ENCODE peak calls at places on chromosomes 2 and 18, in nine cellular contexts. A is body of pancreas, W is OCI-LY7, G is IMR-90, M is WERI-Rb-1, R is HFF-Myc, L is brain microvascular endothelial cell, T is pancreas, Q is dorsolateral prefrontal cortex. Y is an unnamed sample.

GRCh38 chr2:31440764-31441163 is 26.2 kb upstream of the XDH start:
- DNase-seq in T (no peak), G (peak), L (peak), M (no peak), W (no peak), R (peak), Q (no peak), A (no peak), Y (peak)

GRCh38 chr18:75344161-75344560 is 83.3 kb downstream of the SMIM21 start:
- DNase-seq in M (no peak), R (no peak), L (no peak), W (no peak), T (no peak), Q (no peak), A (no peak), G (no peak), Y (no peak)

GRCh38 chr2:189803431-189803830 is 19.2 kb downstream of the PMS1 start:
- DNase-seq in Q (no peak), G (no peak), T (no peak), R (no peak), M (no peak), A (no peak), L (no peak), W (no peak), Y (no peak)

GRCh38 chr2:85588218-85589044 is 4.2 kb downstream of the VAMP5 start:
- DNase-seq in W (no peak), L (no peak), G (no peak), T (no peak), A (no peak), M (no peak), Q (no peak), R (no peak), Y (no peak)

GRCh38 chr2:159615936-159616733 is at the start of gene BAZ2B:
- DNase-seq in T (peak), W (no peak), R (no peak), Q (no peak), L (peak), A (peak), M (peak), G (peak), Y (peak)

GRCh38 chr18:61785588-61785987 is 107.2 kb downstream of the RNF152 start:
- DNase-seq in A (no peak), T (no peak), W (no peak), M (no peak), G (no peak), Q (no peak), R (no peak), L (no peak), Y (no peak)

GRCh38 chr18:64982414-64983096 is 768.3 kb upstream of the CDH7 start:
- DNase-seq in L (no peak), Q (no peak), M (no peak), W (no peak), T (no peak), R (no peak), A (no peak), G (no peak), Y (no peak)

GRCh38 chr2:78979380-78980238 is 45.9 kb upstream of the REG3G start:
- DNase-seq in A (peak), T (peak), G (no peak), W (peak), L (no peak), Q (peak), R (no peak), M (peak), Y (no peak)

GRCh38 chr2:30784682-30785081 is 22.6 kb downstream of the CAPN13 start:
- DNase-seq in Q (no peak), T (no peak), R (no peak), M (no peak), W (no peak), A (no peak), G (no peak), L (no peak), Y (no peak)

GRCh38 chr2:81194176-81194575 is 889.6 kb upstream of the LRRTM1 start:
- DNase-seq in W (no peak), G (no peak), A (no peak), M (no peak), T (peak), R (no peak), Q (peak), L (no peak), Y (no peak)

GRCh38 chr18:48022531-48023330 is 92.3 kb upstream of the SMAD2 start:
- DNase-seq in W (peak), A (peak), T (no peak), Q (no peak), L (peak), M (peak), G (peak), R (no peak), Y (peak)

GRCh38 chr2:32228181-32228580 is 36.5 kb downstream of the NLRC4 start:
- DNase-seq in W (no peak), A (no peak), G (no peak), Q (no peak), T (no peak), M (no peak), L (no peak), R (no peak), Y (no peak)

GRCh38 chr2:36834203-36834602 is 132.1 kb downstream of the STRN start:
- DNase-seq in L (no peak), A (no peak), M (no peak), W (no peak), T (no peak), G (no peak), R (no peak), Q (no peak), Y (no peak)

GRCh38 chr2:48356701-48357322 is 173.1 kb upstream of the STON1 start:
- DNase-seq in T (no peak), G (peak), L (peak), W (peak), Q (no peak), R (peak), A (no peak), M (no peak), Y (no peak)

GRCh38 chr2:213066445-213066746 is 85.0 kb downstream of the IKZF2 start:
- DNase-seq in G (no peak), W (no peak), T (no peak), L (no peak), M (no peak), Q (no peak), R (no peak), A (no peak), Y (no peak)
- H3K4me3 ChIP-seq in G (no peak), W (no peak), T (peak), L (no peak), M (peak), Q (no peak), R (no peak), A (no peak), Y (peak)

GRCh38 chr2:215970425-215970824 is 42.9 kb downstream of the MREG start:
- DNase-seq in M (no peak), W (no peak), R (no peak), L (peak), Q (no peak), G (peak), T (no peak), A (no peak), Y (no peak)

GRCh38 chr2:215969131-215969841 is 44.1 kb downstream of the MREG start:
- DNase-seq in W (no peak), M (no peak), L (no peak), G (no peak), T (no peak), A (no peak), Q (no peak), R (no peak), Y (no peak)

GRCh38 chr2:215973111-215973792 is 40.1 kb downstream of the MREG start:
- DNase-seq in Q (no peak), W (no peak), R (no peak), G (no peak), A (no peak), M (no peak), T (no peak), L (no peak), Y (no peak)

GRCh38 chr2:215973954-215974699 is 39.2 kb downstream of the MREG start:
- DNase-seq in G (no peak), T (no peak), A (no peak), R (no peak), Q (no peak), M (no peak), L (no peak), W (no peak), Y (no peak)

DNA sequence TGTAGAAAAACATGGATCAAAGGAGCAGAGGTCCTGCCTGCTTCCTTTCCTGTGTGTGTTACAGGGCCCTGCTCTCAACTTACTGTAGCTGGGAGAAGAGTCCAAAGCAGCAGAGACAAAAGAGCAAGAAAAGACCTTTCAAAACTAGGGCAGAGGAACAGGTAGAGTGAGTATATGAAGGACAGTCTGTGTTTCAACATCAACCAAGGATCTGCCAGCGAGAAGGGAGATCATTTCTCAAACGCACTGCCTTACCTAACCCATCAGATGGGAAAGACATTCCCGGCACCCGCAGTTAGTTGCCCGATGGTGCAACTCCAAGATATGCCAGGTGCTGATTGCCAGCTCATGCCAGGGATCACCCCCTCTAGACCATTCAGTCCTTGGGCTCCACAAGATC is 41.7 kb downstream of the MREG start:
- DNase-seq in A (no peak), T (no peak), W (no peak), Q (no peak), M (no peak), L (no peak), R (no peak), G (no peak), Y (no peak)
- H3K4me3 ChIP-seq in A (no peak), T (no peak), W (no peak), Q (no peak), M (no peak), L (no peak), R (no peak), G (no peak), Y (no peak)

DNA sequence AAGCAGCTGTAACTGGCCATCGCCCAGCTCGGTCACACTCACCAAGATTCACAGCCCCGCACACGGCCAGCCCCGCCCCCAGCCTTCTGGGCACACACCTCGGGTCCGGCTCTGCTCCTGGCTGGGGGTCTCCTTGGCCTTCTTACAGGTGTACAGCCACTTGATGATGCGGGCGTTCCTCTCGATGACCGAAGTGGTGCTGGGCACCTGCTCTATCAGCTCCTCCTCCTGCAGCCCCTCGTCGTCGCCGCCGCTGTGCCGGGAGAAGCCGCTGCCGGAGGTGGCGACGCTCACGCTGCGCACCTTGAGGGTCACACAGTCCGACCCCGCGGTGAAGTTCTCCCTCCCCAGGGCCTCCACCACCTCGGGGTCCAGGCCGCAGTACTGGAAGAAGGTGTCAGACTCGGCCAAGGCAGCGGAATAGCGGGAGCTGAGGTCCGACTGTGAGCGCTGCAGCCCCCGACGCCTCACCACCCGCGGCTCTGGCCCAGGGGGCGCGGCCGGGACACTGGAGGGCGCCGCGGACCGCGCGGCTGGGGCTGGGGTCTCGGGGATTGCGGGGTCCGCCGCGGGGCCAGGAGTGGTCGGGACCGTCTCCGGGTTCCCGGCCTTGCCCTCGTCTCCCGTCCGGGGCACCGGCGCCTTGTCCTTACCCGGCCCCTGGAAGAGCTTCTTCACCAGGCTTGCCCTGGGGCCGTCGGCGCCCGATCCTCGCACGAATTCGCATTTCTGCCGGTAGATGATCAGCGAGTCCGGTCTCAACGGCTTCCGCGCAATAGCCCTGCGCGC is 769 bp downstream of the FAM110C start:
- DNase-seq in W (no peak), G (no peak), M (no peak), Q (no peak), L (no peak), A (peak), T (peak), R (no peak), Y (no peak)
- H3K4me3 ChIP-seq in W (no peak), G (no peak), M (peak), Q (peak), L (no peak), A (peak), T (peak), R (no peak), Y (no peak)

GRCh38 chr2:38037757-38038615 is 38.0 kb downstream of the CYP1B1 start:
- DNase-seq in A (no peak), M (no peak), L (peak), W (no peak), T (no peak), Q (peak), R (no peak), G (peak), Y (no peak)

GRCh38 chr2:38039111-38039510 is 36.8 kb downstream of the CYP1B1 start:
- DNase-seq in W (no peak), M (no peak), G (peak), R (no peak), T (no peak), A (no peak), Q (no peak), L (no peak), Y (no peak)

GRCh38 chr2:38038682-38039081 is 37.3 kb downstream of the CYP1B1 start:
- DNase-seq in W (no peak), M (no peak), R (no peak), G (no peak), L (no peak), Q (no peak), A (no peak), T (no peak), Y (no peak)

GRCh38 chr2:38035968-38036367 is 40.0 kb downstream of the CYP1B1 start:
- DNase-seq in M (no peak), R (no peak), G (no peak), A (no peak), T (no peak), L (no peak), Q (no peak), W (no peak), Y (no peak)

DNA sequence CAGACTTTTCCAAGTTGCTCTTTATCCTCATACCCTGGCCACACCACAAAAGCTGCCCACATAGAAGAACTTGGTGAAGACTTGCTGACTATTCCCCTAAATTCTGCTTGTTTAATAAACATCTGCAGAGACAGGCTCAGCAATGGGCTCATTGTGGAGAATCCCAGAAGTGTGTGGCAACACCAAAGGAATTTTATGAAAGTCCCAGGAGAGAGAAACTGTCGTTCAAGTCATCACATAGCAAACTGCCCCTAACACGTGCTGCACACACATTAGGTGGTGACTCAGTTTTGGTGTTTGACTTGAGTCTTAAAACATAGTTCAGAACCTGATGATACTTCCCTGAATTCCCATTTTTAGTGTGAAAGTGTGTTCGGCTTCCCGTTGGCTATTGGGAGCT is 38.6 kb downstream of the CYP1B1 start:
- DNase-seq in L (no peak), Q (no peak), W (no peak), A (no peak), R (no peak), T (no peak), G (no peak), M (no peak), Y (no peak)
- H3K4me3 ChIP-seq in L (no peak), Q (no peak), W (no peak), A (no peak), R (no peak), T (no peak), G (no peak), M (no peak), Y (no peak)

Y was measured in skeletal muscle cell.